ENCODE peak calls at places on chromosomes 6 and 20, in six cellular contexts. K is SK-N-SH, T is K562, Y is HepG2, A is HCT116, O is H1. S is an unnamed sample.

GRCh38 chr6:32941412-32941784 is 570 bp upstream of the HLA-DMB start:
- DNase-seq in K (no peak), T (no peak), Y (no peak), A (no peak), O (no peak), S (no peak)

GRCh38 chr6:2688416-2689064 is 62.2 kb downstream of the MYLK4 start:
- DNase-seq in K (no peak), T (no peak), Y (peak), A (no peak), O (no peak), S (no peak)

GRCh38 chr20:17505664-17506517 is 25.3 kb downstream of the BFSP1 start:
- DNase-seq in K (no peak), T (peak), Y (peak), A (no peak), O (no peak), S (no peak)

GRCh38 chr20:17273711-17274110 is 46.9 kb downstream of the PCSK2 start:
- DNase-seq in K (no peak), T (no peak), Y (no peak), A (no peak), O (no peak), S (no peak)

GRCh38 chr6:1381397-1382330 is 7.7 kb upstream of the FOXF2 start:
- DNase-seq in K (peak), T (peak), Y (no peak), A (no peak), O (peak), S (peak)

GRCh38 chr6:124148225-124148624 is 344.6 kb downstream of the NKAIN2 start:
- DNase-seq in K (no peak), T (no peak), Y (no peak), A (no peak), O (no peak), S (no peak)

GRCh38 chr20:33005132-33005566 is 916 bp upstream of the SUN5 start:
- DNase-seq in K (no peak), T (peak), Y (peak), A (peak), O (no peak), S (no peak)

GRCh38 chr6:54697423-54697822 is 149.1 kb upstream of the FAM83B start:
- DNase-seq in K (no peak), T (no peak), Y (no peak), A (peak), O (no peak), S (peak)

GRCh38 chr6:692356-692851 is 535 bp downstream of the EXOC2 start:
- DNase-seq in K (peak), T (peak), Y (peak), A (peak), O (peak), S (peak)

GRCh38 chr20:54665812-54666211 is 190.4 kb downstream of the DOK5 start:
- DNase-seq in K (no peak), T (no peak), Y (no peak), A (no peak), O (no peak), S (no peak)

GRCh38 chr6:14620522-14620921 is 502.9 kb downstream of the CD83 start:
- DNase-seq in K (no peak), T (no peak), Y (peak), A (no peak), O (no peak), S (no peak)

GRCh38 chr6:169070506-169071176 is 183.0 kb downstream of the THBS2 start:
- DNase-seq in K (no peak), T (no peak), Y (peak), A (peak), O (no peak), S (no peak)

GRCh38 chr20:62786100-62786499 is 10.2 kb upstream of the MRGBP start:
- DNase-seq in K (no peak), T (no peak), Y (no peak), A (no peak), O (no peak), S (no peak)

GRCh38 chr6:105911106-105911629 is 175.0 kb upstream of the PRDM1 start:
- DNase-seq in K (no peak), T (no peak), Y (no peak), A (no peak), O (no peak), S (no peak)

GRCh38 chr6:111898452-111898851 is 25.2 kb upstream of the FYN start:
- DNase-seq in K (no peak), T (no peak), Y (peak), A (no peak), O (no peak), S (no peak)

GRCh38 chr6:76682842-76683241 is 610.4 kb upstream of the IMPG1 start:
- DNase-seq in K (no peak), T (no peak), Y (peak), A (peak), O (no peak), S (no peak)

GRCh38 chr6:50116390-50116789 is 66.7 kb upstream of the DEFB112 start:
- DNase-seq in K (peak), T (no peak), Y (no peak), A (no peak), O (no peak), S (no peak)
- TF ChIP-seq JUND in K (no peak), T (no peak), Y (no peak), A (no peak), O (no peak), S (no peak)

GRCh38 chr6:132817554-132818403 is 3.4 kb downstream of the RPS12 start:
- DNase-seq in K (no peak), T (no peak), Y (peak), A (no peak), O (no peak), S (no peak)

GRCh38 chr6:132818404-132819359 is 4.3 kb downstream of the RPS12 start:
- DNase-seq in K (no peak), T (no peak), Y (peak), A (no peak), O (no peak), S (peak)

GRCh38 chr6:132816665-132817064 is 2.3 kb downstream of the RPS12 start:
- DNase-seq in K (no peak), T (no peak), Y (peak), A (no peak), O (no peak), S (no peak)

GRCh38 chr6:132820629-132821381 is 6.4 kb downstream of the RPS12 start:
- DNase-seq in K (no peak), T (peak), Y (peak), A (no peak), O (peak), S (peak)

GRCh38 chr6:132819405-132820145 is 5.2 kb downstream of the RPS12 start:
- DNase-seq in K (no peak), T (peak), Y (peak), A (no peak), O (no peak), S (peak)
- TF ChIP-seq JUND in K (no peak), T (peak), Y (no peak), A (no peak), O (no peak), S (no peak)

DNA sequence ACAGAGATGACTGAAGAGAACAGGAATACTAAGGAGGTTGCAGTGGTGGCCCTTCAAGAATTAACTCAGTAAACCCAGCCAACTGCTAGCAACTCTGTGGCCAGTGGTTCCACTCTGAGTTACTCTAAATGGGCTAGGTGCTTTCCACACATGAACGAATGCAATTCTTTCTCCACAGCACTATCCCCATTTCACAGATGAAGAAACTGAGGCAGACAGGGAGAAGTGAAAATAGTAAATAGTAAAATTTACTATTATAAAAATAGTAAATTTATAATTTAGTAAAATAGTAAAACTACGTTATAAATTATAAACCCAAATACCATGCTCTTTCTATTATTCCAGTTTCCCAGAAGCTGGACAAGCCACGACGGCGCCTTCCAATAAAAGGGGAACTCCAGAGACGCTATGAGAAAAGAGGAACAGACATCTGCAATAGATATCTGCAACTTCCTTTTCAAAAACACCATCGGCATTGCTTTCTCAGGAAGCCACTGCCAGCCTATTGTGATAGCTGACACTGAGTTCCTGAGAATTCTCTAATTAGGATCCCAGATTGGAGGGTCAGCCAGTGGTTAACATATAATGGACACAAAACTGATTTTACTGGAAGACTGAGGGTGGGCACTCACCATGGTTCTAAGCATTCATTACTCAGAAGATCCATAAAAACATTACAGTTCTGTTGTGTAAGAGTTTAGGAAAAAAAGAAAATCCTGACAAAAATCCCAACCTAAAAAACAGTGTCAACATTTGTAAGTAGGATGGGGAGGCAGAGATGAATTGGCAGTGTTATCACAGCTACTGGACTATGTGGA is 16.2 kb downstream of the FKBP1A start:
- DNase-seq in K (no peak), T (no peak), Y (no peak), A (no peak), O (no peak), S (no peak)
- TF ChIP-seq JUND in K (no peak), T (no peak), Y (no peak), A (no peak), O (no peak), S (no peak)

DNA sequence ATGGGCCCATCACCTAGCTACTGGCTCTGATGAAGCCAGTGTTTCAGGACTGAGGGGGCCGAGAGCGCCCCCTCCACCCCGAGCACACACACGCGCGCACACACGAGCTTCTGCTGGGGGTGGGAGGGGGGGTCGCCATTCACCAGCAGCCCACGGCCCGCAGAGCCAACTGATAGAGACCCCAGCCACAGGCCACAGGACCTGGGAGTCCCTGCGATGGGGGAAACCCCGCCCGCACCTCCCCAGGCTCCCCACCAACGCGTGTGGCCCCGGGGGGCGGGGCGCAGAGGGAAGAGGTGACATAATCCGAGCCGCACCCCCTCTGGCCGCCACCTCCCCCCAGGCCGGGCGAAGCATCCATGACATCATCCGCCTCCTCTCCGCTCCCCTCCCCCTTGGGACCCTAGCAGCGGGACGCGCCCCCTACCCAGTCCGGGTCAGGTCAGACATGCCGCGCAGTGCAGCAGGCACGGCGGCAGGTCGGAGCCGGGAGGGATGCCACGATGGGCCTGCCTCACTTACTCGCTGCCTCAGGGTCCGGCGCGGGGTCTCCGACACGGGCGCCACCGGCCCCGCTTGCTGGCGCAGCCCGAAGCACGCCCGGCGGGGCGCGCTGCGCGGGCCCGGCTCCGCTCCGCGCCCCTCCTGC is at the start of gene LZTS3:
- DNase-seq in K (peak), T (peak), Y (peak), A (no peak), O (peak), S (peak)
- TF ChIP-seq JUND in K (no peak), T (peak), Y (peak), A (no peak), O (peak), S (no peak)

GRCh38 chr6:48486876-48487275 is 375.9 kb upstream of the PTCHD4 start:
- DNase-seq in K (no peak), T (no peak), Y (no peak), A (no peak), O (no peak), S (no peak)
- TF ChIP-seq JUND in K (no peak), T (no peak), Y (no peak), A (no peak), O (no peak), S (no peak)

DNA sequence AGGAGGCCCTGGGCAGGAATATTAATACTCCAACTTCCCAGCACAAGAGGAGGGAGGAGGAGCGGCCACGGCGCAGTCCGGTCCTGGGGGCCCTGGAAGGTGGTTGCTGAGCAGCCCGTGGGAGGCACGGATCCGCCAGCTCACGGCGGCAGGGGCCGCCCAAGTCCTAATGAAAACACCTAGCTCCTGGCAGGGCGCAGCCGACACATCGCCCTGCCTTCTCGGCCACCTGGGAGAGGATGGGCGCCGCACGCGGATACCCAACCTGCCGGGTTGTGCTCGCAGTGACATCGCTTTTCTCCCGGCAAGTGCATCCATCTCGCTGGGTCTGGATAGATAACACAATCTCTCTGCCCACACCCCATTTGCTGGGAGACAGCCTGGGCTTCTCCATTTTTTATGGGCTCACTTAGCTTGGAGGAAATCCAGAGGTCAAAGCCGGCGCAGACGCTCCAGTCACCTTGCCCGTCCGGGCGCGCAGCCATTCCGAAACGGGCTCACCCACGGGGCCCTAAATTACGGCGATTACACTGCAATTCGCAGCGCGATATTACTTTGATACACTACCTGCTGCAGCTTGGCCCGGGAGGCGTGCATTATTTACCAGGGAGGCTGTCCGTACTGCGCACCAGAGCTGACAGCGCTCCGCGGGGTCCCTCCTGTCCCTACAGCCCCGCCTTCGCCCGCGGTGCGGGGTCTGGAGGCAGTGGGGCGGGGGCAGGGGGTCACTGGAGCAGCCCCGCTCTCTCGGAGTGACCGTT is 36.2 kb upstream of the CCDC167 start:
- DNase-seq in K (peak), T (peak), Y (no peak), A (no peak), O (peak), S (peak)
- TF ChIP-seq JUND in K (no peak), T (no peak), Y (no peak), A (no peak), O (no peak), S (no peak)